ENCODE peak calls at places on chromosomes 2 and 18, in four cellular contexts. One of them, this sample, is unnamed. For H3K27me3 and H3K36me3, the result is how much of the 10 kb centered on the place peaks cover.

GRCh38 chr18:65751145-65752085 is 603 bp downstream of the CDH7 start:
- DNase-seq in fibroblast of lung: no peak
- DNase-seq in BJ: no peak
- DNase-seq in upper lobe of right lung: peak
- DNase-seq in this sample: no peak

GRCh38 chr2:34570266-34570872 is 971.3 kb upstream of the FAM98A start:
- DNase-seq in fibroblast of lung: no peak
- DNase-seq in upper lobe of right lung: no peak
- DNase-seq in BJ: no peak
- DNase-seq in this sample: no peak

GRCh38 chr2:12451726-12452125 is 265.0 kb upstream of the TRIB2 start:
- DNase-seq in BJ: no peak
- DNase-seq in upper lobe of right lung: no peak
- DNase-seq in fibroblast of lung: no peak
- DNase-seq in this sample: no peak

GRCh38 chr2:184677171-184677570 is 78.8 kb downstream of the ZNF804A start:
- DNase-seq in BJ: no peak
- DNase-seq in fibroblast of lung: no peak
- DNase-seq in upper lobe of right lung: no peak
- DNase-seq in this sample: no peak

GRCh38 chr18:31371970-31372369 is 4.6 kb upstream of the DSG4 start:
- DNase-seq in BJ: no peak
- DNase-seq in fibroblast of lung: no peak
- DNase-seq in upper lobe of right lung: no peak
- DNase-seq in this sample: no peak

GRCh38 chr18:63869374-63869773 is 18.1 kb upstream of the SERPINB2 start:
- DNase-seq in BJ: peak
- DNase-seq in upper lobe of right lung: no peak
- DNase-seq in fibroblast of lung: peak
- DNase-seq in this sample: no peak

GRCh38 chr2:19124135-19124534 is 234.3 kb downstream of the OSR1 start:
- DNase-seq in fibroblast of lung: peak
- DNase-seq in upper lobe of right lung: no peak
- DNase-seq in BJ: peak
- DNase-seq in this sample: no peak

GRCh38 chr2:127174977-127175376 is 45.1 kb downstream of the CYP27C1 start:
- DNase-seq in upper lobe of right lung: no peak
- DNase-seq in fibroblast of lung: peak
- DNase-seq in BJ: no peak
- DNase-seq in this sample: no peak

GRCh38 chr2:235937936-235938335 is 230.2 kb downstream of the GBX2 start:
- DNase-seq in BJ: no peak
- DNase-seq in upper lobe of right lung: no peak
- DNase-seq in fibroblast of lung: no peak
- DNase-seq in this sample: no peak

GRCh38 chr2:46073540-46074018 is 223.6 kb upstream of the EPAS1 start:
- DNase-seq in fibroblast of lung: peak
- DNase-seq in BJ: peak
- DNase-seq in upper lobe of right lung: no peak
- DNase-seq in this sample: no peak

GRCh38 chr2:45567974-45568789 is 42.9 kb downstream of the SRBD1 start:
- DNase-seq in upper lobe of right lung: no peak
- DNase-seq in BJ: no peak
- DNase-seq in fibroblast of lung: peak
- DNase-seq in this sample: peak

GRCh38 chr2:9400268-9401058 is 22.9 kb downstream of the ITGB1BP1 start:
- DNase-seq in upper lobe of right lung: peak
- DNase-seq in BJ: no peak
- DNase-seq in fibroblast of lung: no peak
- DNase-seq in this sample: no peak

GRCh38 chr2:181991171-181991885 is 5.7 kb downstream of the PPP1R1C start:
- DNase-seq in upper lobe of right lung: no peak
- DNase-seq in fibroblast of lung: no peak
- DNase-seq in BJ: no peak
- DNase-seq in this sample: no peak

GRCh38 chr18:58403799-58404455 is 225.0 kb downstream of the ALPK2 start:
- DNase-seq in upper lobe of right lung: no peak
- DNase-seq in fibroblast of lung: no peak
- DNase-seq in BJ: no peak
- DNase-seq in this sample: no peak

GRCh38 chr18:3012306-3012919 is 531 bp downstream of the LPIN2 start:
- DNase-seq in BJ: no peak
- DNase-seq in fibroblast of lung: peak
- DNase-seq in upper lobe of right lung: peak
- DNase-seq in this sample: peak

GRCh38 chr2:61151434-61151833 is 10.6 kb upstream of the C2orf74 start:
- DNase-seq in BJ: no peak
- DNase-seq in fibroblast of lung: peak
- DNase-seq in upper lobe of right lung: no peak
- DNase-seq in this sample: no peak

GRCh38 chr18:65547046-65547445 is 203.8 kb upstream of the CDH7 start:
- DNase-seq in upper lobe of right lung: no peak
- DNase-seq in fibroblast of lung: no peak
- DNase-seq in BJ: no peak
- DNase-seq in this sample: no peak

GRCh38 chr2:163641986-163642385 is 93.8 kb downstream of the FIGN start:
- DNase-seq in fibroblast of lung: peak
- DNase-seq in upper lobe of right lung: no peak
- DNase-seq in BJ: no peak
- DNase-seq in this sample: no peak

GRCh38 chr2:45570671-45571334 is 40.3 kb downstream of the SRBD1 start:
- DNase-seq in upper lobe of right lung: no peak
- DNase-seq in fibroblast of lung: peak
- DNase-seq in BJ: no peak
- DNase-seq in this sample: no peak

GRCh38 chr2:118667366-118667765 is 180.1 kb downstream of the EN1 start:
- DNase-seq in upper lobe of right lung: no peak
- DNase-seq in fibroblast of lung: peak
- DNase-seq in BJ: peak
- DNase-seq in this sample: no peak

GRCh38 chr2:126399001-126399400 is 257.0 kb upstream of the GYPC start:
- DNase-seq in fibroblast of lung: no peak
- DNase-seq in upper lobe of right lung: no peak
- DNase-seq in BJ: no peak
- DNase-seq in this sample: no peak

GRCh38 chr18:4106407-4107033 is 348.6 kb downstream of the DLGAP1 start:
- DNase-seq in upper lobe of right lung: no peak
- DNase-seq in fibroblast of lung: peak
- DNase-seq in BJ: peak
- DNase-seq in this sample: peak

GRCh38 chr2:137845422-137845821 is 118.9 kb upstream of the HNMT start:
- DNase-seq in upper lobe of right lung: no peak
- DNase-seq in BJ: no peak
- DNase-seq in fibroblast of lung: no peak
- DNase-seq in this sample: no peak

GRCh38 chr2:120653026-120653425 is 82.6 kb upstream of the GLI2 start:
- DNase-seq in upper lobe of right lung: no peak
- DNase-seq in fibroblast of lung: no peak
- DNase-seq in BJ: no peak
- DNase-seq in this sample: no peak

GRCh38 chr18:7876354-7876753 is 309.2 kb downstream of the PTPRM start:
- DNase-seq in BJ: no peak
- DNase-seq in upper lobe of right lung: no peak
- DNase-seq in fibroblast of lung: no peak
- DNase-seq in this sample: no peak

GRCh38 chr2:108377815-108378630 is at the start of gene SULT1C4:
- DNase-seq in fibroblast of lung: peak
- DNase-seq in BJ: no peak
- DNase-seq in upper lobe of right lung: no peak
- DNase-seq in this sample: no peak

GRCh38 chr2:240377366-240377765 is 58.1 kb upstream of the GPC1 start:
- DNase-seq in BJ: no peak
- DNase-seq in upper lobe of right lung: no peak
- DNase-seq in fibroblast of lung: no peak
- DNase-seq in this sample: no peak

GRCh38 chr2:202932425-202933138 is 20.5 kb downstream of the CARF start:
- DNase-seq in BJ: no peak
- DNase-seq in upper lobe of right lung: no peak
- DNase-seq in fibroblast of lung: no peak
- DNase-seq in this sample: no peak

GRCh38 chr18:3972291-3972985 is 482.7 kb downstream of the DLGAP1 start:
- DNase-seq in upper lobe of right lung: no peak
- DNase-seq in fibroblast of lung: no peak
- DNase-seq in BJ: no peak
- DNase-seq in this sample: no peak

GRCh38 chr18:56139792-56140254 is 498.6 kb downstream of the TXNL1 start:
- DNase-seq in fibroblast of lung: peak
- DNase-seq in BJ: peak
- DNase-seq in upper lobe of right lung: peak
- DNase-seq in this sample: no peak

GRCh38 chr2:120600335-120600734 is 135.3 kb upstream of the GLI2 start:
- DNase-seq in upper lobe of right lung: peak
- DNase-seq in fibroblast of lung: no peak
- DNase-seq in BJ: no peak
- DNase-seq in this sample: no peak

GRCh38 chr2:239400000-239400831 is 604 bp downstream of the HDAC4 start:
- DNase-seq in BJ: no peak
- DNase-seq in upper lobe of right lung: peak
- DNase-seq in fibroblast of lung: peak
- DNase-seq in this sample: no peak

GRCh38 chr2:47771211-47771610 is 11.7 kb upstream of the MSH6 start:
- DNase-seq in BJ: peak
- DNase-seq in fibroblast of lung: peak
- DNase-seq in upper lobe of right lung: no peak
- DNase-seq in this sample: no peak

GRCh38 chr2:47776621-47777020 is 6.3 kb upstream of the MSH6 start:
- DNase-seq in BJ: no peak
- DNase-seq in fibroblast of lung: no peak
- DNase-seq in upper lobe of right lung: no peak
- DNase-seq in this sample: no peak

GRCh38 chr2:47769318-47769717 is 13.6 kb upstream of the MSH6 start:
- DNase-seq in fibroblast of lung: no peak
- DNase-seq in upper lobe of right lung: no peak
- DNase-seq in BJ: no peak
- DNase-seq in this sample: no peak

GRCh38 chr2:47767880-47768609 is 14.9 kb upstream of the MSH6 start:
- DNase-seq in BJ: no peak
- DNase-seq in upper lobe of right lung: peak
- DNase-seq in fibroblast of lung: peak
- DNase-seq in this sample: peak

GRCh38 chr2:47772343-47772742 is 10.6 kb upstream of the MSH6 start:
- DNase-seq in upper lobe of right lung: no peak
- DNase-seq in BJ: no peak
- DNase-seq in fibroblast of lung: no peak
- DNase-seq in this sample: no peak
- H3K27me3 ChIP-seq in upper lobe of right lung: under half
- H3K27me3 ChIP-seq in BJ: under half
- H3K27me3 ChIP-seq in fibroblast of lung: under half
- H3K27me3 ChIP-seq in this sample: under half

DNA sequence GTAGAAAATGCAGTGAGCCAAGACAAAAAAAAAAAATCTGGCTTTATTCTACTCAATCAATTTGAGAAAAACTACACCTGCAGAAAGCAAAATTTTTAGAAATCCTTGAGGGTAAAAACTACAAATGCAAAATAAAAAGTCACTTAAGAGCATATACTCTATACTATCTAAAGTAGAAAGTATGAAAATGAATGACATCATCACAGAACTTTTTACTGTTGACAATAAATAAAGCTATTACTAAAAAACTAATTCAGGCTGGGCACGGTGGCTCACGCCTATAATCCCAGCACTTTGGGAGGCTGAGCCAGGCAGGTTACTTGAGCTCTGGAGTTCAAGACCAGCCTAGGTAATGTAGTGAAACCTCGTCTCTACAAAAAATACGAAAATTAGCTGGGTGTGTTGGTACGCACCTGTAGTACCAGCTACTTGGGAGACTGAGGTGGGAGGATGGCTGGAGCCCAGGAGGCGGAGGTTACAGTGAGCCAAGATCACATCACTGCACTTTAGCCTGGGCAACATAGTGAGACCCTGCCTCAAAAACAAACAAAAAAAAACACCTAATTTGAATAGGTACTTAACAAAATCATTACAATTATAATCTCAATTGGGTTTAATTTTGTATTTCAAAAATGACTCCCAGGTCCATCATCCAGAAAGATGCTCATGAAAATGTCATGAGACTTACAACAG is 7.6 kb downstream of the NFU1 start:
- DNase-seq in upper lobe of right lung: no peak
- DNase-seq in fibroblast of lung: no peak
- DNase-seq in BJ: no peak
- DNase-seq in this sample: no peak
- H3K36me3 ChIP-seq in upper lobe of right lung: half or more
- H3K36me3 ChIP-seq in fibroblast of lung: under half
- H3K36me3 ChIP-seq in BJ: under half
- H3K36me3 ChIP-seq in this sample: under half

DNA sequence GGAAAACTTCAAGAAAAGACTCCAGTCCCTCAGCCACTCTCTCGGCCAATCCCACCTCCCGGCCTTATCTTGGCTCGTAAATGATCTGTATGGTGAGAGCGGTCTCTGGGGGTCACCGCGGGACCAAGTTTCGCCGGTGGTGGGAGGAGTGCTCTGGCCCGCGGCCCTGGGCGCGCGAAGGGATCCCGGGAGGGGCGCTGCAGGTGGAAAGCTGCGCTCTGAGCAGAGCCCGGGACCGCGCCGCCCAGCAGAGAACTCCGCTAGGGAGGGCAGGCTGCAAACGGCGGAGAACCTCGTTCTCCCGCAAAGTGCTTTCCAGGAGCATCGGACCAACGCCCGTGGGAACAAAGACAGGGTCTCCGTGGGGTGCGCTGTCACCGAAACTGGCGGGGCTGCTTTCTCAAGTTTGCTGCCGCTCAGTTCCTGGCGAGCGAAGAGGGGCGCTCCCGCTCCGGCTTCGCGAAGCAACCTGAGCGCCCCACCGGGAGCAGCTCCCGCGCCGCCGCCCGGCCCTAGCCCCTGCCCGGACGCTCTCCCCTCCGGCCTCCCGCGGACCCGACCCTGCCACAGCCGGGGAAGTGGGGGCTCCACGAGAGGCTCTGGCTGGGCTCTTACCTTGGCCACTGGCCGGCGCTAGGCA is 508 bp downstream of the LRP2 start:
- DNase-seq in fibroblast of lung: no peak
- DNase-seq in upper lobe of right lung: peak
- DNase-seq in BJ: no peak
- DNase-seq in this sample: no peak
- H3K27me3 ChIP-seq in fibroblast of lung: under half
- H3K27me3 ChIP-seq in upper lobe of right lung: under half
- H3K27me3 ChIP-seq in BJ: under half
- H3K27me3 ChIP-seq in this sample: under half

GRCh38 chr2:191006997-191007604 is 6.9 kb downstream of the STAT1 start:
- DNase-seq in fibroblast of lung: no peak
- DNase-seq in BJ: no peak
- DNase-seq in upper lobe of right lung: no peak
- DNase-seq in this sample: no peak
- H3K36me3 ChIP-seq in fibroblast of lung: under half
- H3K36me3 ChIP-seq in BJ: under half
- H3K36me3 ChIP-seq in upper lobe of right lung: half or more
- H3K36me3 ChIP-seq in this sample: half or more

GRCh38 chr18:22169889-22170420 is 566 bp downstream of the GATA6 start:
- DNase-seq in fibroblast of lung: peak
- DNase-seq in upper lobe of right lung: peak
- DNase-seq in BJ: no peak
- DNase-seq in this sample: no peak
- H3K27me3 ChIP-seq in fibroblast of lung: under half
- H3K27me3 ChIP-seq in upper lobe of right lung: under half
- H3K27me3 ChIP-seq in BJ: half or more
- H3K27me3 ChIP-seq in this sample: half or more

GRCh38 chr18:199214-199613 is 40.9 kb downstream of the USP14 start:
- DNase-seq in BJ: no peak
- DNase-seq in fibroblast of lung: no peak
- DNase-seq in upper lobe of right lung: no peak
- DNase-seq in this sample: no peak
- H3K36me3 ChIP-seq in BJ: under half
- H3K36me3 ChIP-seq in fibroblast of lung: under half
- H3K36me3 ChIP-seq in upper lobe of right lung: half or more
- H3K36me3 ChIP-seq in this sample: under half

This sample was measured in CD8-positive, alpha-beta memory T cell.